ENCODE peak calls at places on chromosomes 6 and 20, in five cellular contexts. Y is CD4-positive, CD25-positive, alpha-beta regulatory T cell; O is psoas muscle; I is heart left ventricle; F is tibial artery. M is an unnamed sample. For H3K27me3 and H3K4me1, the result is how much of the 10 kb centered on the place peaks cover.

GRCh38 chr6:21295846-21296245 is 297.7 kb upstream of the SOX4 start:
- DNase-seq in Y (no peak), O (no peak), I (no peak), F (no peak), M (no peak)

GRCh38 chr6:40845588-40845987 is 193.4 kb downstream of the UNC5CL start:
- DNase-seq in Y (peak), O (no peak), I (peak), F (no peak), M (no peak)

GRCh38 chr6:35213824-35214756 is at the start of gene SCUBE3:
- DNase-seq in Y (peak), O (peak), I (no peak), F (peak), M (no peak)

GRCh38 chr6:136736281-136736960 is 55.9 kb downstream of the MAP3K5 start:
- DNase-seq in Y (no peak), O (no peak), I (no peak), F (no peak), M (no peak)

GRCh38 chr6:135212935-135213334 is 31.8 kb downstream of the MYB start:
- DNase-seq in Y (no peak), O (no peak), I (no peak), F (no peak), M (no peak)

GRCh38 chr20:43247361-43247760 is 57.7 kb upstream of the PTPRT start:
- DNase-seq in Y (no peak), O (no peak), I (no peak), F (no peak), M (no peak)

GRCh38 chr6:127868338-127868737 is 32.5 kb downstream of the THEMIS start:
- DNase-seq in Y (no peak), O (no peak), I (no peak), F (no peak), M (no peak)

GRCh38 chr6:44304282-44305199 is 8.6 kb downstream of the AARS2 start:
- DNase-seq in Y (peak), O (peak), I (no peak), F (no peak), M (no peak)

GRCh38 chr20:23106271-23106851 is 20.2 kb upstream of the CD93 start:
- DNase-seq in Y (no peak), O (no peak), I (peak), F (peak), M (no peak)

GRCh38 chr6:35096129-35096852 is 44.8 kb downstream of the TCP11 start:
- DNase-seq in Y (no peak), O (no peak), I (no peak), F (no peak), M (no peak)

GRCh38 chr6:147211831-147212230 is 7.6 kb downstream of the STXBP5 start:
- DNase-seq in Y (no peak), O (no peak), I (no peak), F (no peak), M (no peak)

GRCh38 chr6:16239090-16239797 is 857 bp downstream of the GMPR start:
- DNase-seq in Y (peak), O (peak), I (peak), F (peak), M (no peak)

DNA sequence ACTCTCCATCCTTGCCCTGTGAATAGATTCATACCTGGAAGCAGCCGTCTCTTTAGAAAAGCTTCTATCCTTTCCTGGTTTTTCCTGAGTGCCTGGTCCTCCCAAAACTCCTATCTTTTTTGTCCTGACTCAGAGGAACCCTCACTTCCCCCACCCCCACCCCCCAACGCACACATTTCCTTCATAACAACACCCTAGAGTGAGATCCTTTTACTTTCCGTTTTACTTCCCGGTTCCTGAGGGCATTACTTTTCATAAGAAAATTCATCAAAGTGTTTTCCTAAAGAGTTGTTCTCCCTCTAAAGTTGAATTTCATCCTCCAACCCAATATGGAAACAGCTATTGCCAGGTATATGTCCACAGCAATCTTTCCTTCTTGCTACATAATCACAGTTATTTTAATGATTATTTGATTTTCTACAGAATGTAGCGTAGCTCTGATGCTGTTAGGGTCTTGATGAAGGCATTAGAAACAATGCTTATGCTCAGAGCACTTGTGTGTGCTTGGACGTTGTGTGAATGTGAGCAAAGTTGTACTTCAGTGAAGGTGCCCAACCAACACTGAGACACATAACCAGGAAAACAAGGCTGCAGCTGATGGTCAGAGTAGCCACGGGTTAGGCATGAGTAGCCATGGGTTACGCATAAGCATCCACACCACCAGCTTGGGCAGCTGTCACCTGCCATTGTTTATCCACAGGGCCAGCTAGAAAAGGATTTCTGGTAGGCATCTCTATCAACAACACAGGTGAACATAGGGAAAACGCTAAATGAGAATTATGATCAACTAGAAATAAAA is 326.8 kb downstream of the NRN1 start:
- DNase-seq in Y (peak), O (no peak), I (no peak), F (no peak), M (no peak)
- H3K27ac ChIP-seq in Y (no peak), O (no peak), I (no peak), F (no peak), M (no peak)

GRCh38 chr20:37947943-37948342 is 45.0 kb downstream of the VSTM2L start:
- DNase-seq in Y (no peak), O (no peak), I (no peak), F (no peak), M (no peak)
- H3K27me3 ChIP-seq in Y (under half), O (under half), I (under half), F (under half), M (under half)

DNA sequence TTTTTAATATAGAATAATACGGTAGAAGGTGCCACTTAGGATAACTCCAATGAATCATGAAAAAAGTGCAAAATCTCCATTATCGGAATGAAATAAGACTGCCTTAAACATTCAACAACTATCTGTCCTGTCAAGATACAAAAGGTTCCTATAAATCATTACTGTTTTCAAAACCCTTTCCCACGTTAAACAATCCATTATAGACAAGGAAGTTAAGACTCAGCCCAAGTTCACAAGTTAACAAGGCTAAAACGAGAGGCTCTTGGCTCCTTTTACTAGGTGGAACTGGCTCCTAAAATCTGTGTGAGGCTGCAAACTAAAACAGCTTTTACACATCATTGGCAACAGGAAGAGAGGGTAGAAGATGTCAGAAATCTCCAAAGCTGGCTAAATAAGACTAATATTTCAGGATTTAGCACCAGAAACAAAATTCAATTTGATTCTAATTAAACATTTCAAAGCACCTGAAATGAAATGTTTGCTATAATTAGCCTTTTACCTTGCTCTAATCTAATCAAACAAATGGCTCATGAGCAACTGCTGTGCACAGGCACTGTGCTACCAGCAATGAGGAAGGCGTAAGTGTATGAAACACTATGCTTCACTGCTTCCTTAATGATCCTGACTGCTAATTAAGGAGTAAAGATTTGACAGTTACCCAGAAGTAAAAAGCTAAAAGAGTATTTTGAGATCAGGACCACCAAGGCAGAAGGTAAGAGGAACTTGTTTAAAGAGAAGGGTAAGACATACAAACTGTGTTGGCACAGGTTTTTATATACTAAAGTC is 109.7 kb downstream of the DST start:
- DNase-seq in Y (no peak), O (no peak), I (no peak), F (no peak), M (no peak)
- H3K4me1 ChIP-seq in Y (under half), O (under half), I (under half), F (under half), M (under half)

GRCh38 chr6:32944265-32944664 is 3.4 kb upstream of the HLA-DMB start:
- DNase-seq in Y (peak), O (no peak), I (no peak), F (peak), M (peak)

GRCh38 chr6:32943864-32944263 is 3.0 kb upstream of the HLA-DMB start:
- DNase-seq in Y (no peak), O (no peak), I (no peak), F (no peak), M (no peak)

GRCh38 chr6:32945953-32946352 is 5.1 kb upstream of the HLA-DMB start:
- DNase-seq in Y (no peak), O (no peak), I (no peak), F (no peak), M (no peak)

GRCh38 chr6:32946893-32947292 is 6.0 kb downstream of the HLA-DMA start:
- DNase-seq in Y (no peak), O (no peak), I (no peak), F (no peak), M (no peak)

DNA sequence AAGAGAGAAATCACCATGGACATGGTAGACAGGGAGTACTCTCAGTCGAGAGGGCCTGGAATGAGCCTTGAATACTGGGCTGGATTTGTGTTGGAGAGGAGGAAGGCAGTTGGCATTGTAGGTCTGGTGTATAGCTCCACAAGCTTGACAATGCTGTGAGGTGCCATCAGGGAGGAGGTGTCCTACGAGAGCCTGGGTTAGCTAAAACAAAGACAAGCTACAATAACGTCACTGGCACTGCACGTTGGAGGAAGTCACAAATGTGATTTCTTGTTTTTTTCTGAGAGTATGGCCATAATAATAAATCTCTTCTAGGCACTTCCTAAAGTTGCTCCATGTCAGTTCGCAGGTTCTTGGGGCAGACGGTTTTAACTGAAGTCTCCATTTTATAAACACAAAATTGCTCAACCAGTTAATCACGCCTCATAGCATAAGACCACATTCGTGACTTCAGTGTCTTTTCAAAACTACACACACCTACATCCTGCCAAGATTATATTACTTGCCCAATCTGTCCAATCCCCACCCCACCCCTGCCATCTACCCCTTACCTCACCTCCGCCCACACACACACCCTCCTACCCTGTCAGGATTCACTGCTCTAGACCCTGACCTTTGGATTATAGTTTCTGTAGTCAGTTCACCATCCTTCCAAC is 4.4 kb upstream of the HLA-DMB start:
- DNase-seq in Y (peak), O (no peak), I (no peak), F (no peak), M (no peak)
- H3K27ac ChIP-seq in Y (peak), O (no peak), I (no peak), F (no peak), M (no peak)

GRCh38 chr20:676967-677366 is 1.4 kb upstream of the SCRT2 start:
- DNase-seq in Y (no peak), O (no peak), I (no peak), F (no peak), M (no peak)
- H3K27me3 ChIP-seq in Y (under half), O (under half), I (under half), F (under half), M (under half)